ENCODE peak calls at places on chromosome 7, in ten cellular contexts. One of them, this sample, is unnamed.

GRCh38 chr7:127504715-127505114 is 80.7 kb downstream of the GCC1 start:
- DNase-seq in GM03348: peak
- DNase-seq in retina: no peak
- DNase-seq in C1 segment of cervical spinal cord: no peak
- DNase-seq in NCI-H1092: no peak
- DNase-seq in activated naive CD4-positive, alpha-beta T cell treated with anti-CD3 and anti-CD28 coated beads, Interleukin-2, amount 50 U/mL, for 16 hours: peak
- DNase-seq in psoas muscle: no peak
- DNase-seq in progenitor cell of endocrine pancreas: no peak
- DNase-seq in left ventricle myocardium superior: peak
- DNase-seq in OCI-M1: peak
- DNase-seq in this sample: peak

GRCh38 chr7:150855476-150856302 is 3.4 kb downstream of the AOC1 start:
- DNase-seq in GM03348: no peak
- DNase-seq in retina: no peak
- DNase-seq in C1 segment of cervical spinal cord: no peak
- DNase-seq in NCI-H1092: no peak
- DNase-seq in activated naive CD4-positive, alpha-beta T cell treated with anti-CD3 and anti-CD28 coated beads, Interleukin-2, amount 50 U/mL, for 16 hours: no peak
- DNase-seq in psoas muscle: no peak
- DNase-seq in progenitor cell of endocrine pancreas: no peak
- DNase-seq in left ventricle myocardium superior: no peak
- DNase-seq in OCI-M1: no peak
- DNase-seq in this sample: no peak

GRCh38 chr7:108138911-108139310 is 8.8 kb upstream of the LAMB4 start:
- DNase-seq in GM03348: no peak
- DNase-seq in retina: no peak
- DNase-seq in C1 segment of cervical spinal cord: no peak
- DNase-seq in NCI-H1092: no peak
- DNase-seq in activated naive CD4-positive, alpha-beta T cell treated with anti-CD3 and anti-CD28 coated beads, Interleukin-2, amount 50 U/mL, for 16 hours: no peak
- DNase-seq in psoas muscle: no peak
- DNase-seq in progenitor cell of endocrine pancreas: no peak
- DNase-seq in left ventricle myocardium superior: no peak
- DNase-seq in OCI-M1: no peak
- DNase-seq in this sample: no peak

GRCh38 chr7:44269943-44270493 is 55.4 kb downstream of the CAMK2B start:
- DNase-seq in GM03348: no peak
- DNase-seq in retina: no peak
- DNase-seq in C1 segment of cervical spinal cord: no peak
- DNase-seq in NCI-H1092: no peak
- DNase-seq in activated naive CD4-positive, alpha-beta T cell treated with anti-CD3 and anti-CD28 coated beads, Interleukin-2, amount 50 U/mL, for 16 hours: no peak
- DNase-seq in psoas muscle: no peak
- DNase-seq in progenitor cell of endocrine pancreas: no peak
- DNase-seq in left ventricle myocardium superior: no peak
- DNase-seq in OCI-M1: no peak
- DNase-seq in this sample: no peak

GRCh38 chr7:26365077-26365896 is 73.6 kb downstream of the SNX10 start:
- DNase-seq in GM03348: peak
- DNase-seq in retina: peak
- DNase-seq in C1 segment of cervical spinal cord: peak
- DNase-seq in NCI-H1092: peak
- DNase-seq in activated naive CD4-positive, alpha-beta T cell treated with anti-CD3 and anti-CD28 coated beads, Interleukin-2, amount 50 U/mL, for 16 hours: peak
- DNase-seq in psoas muscle: no peak
- DNase-seq in progenitor cell of endocrine pancreas: peak
- DNase-seq in left ventricle myocardium superior: no peak
- DNase-seq in OCI-M1: peak
- DNase-seq in this sample: no peak

GRCh38 chr7:151905322-151905721 is 28.4 kb upstream of the PRKAG2 start:
- DNase-seq in GM03348: no peak
- DNase-seq in retina: no peak
- DNase-seq in C1 segment of cervical spinal cord: no peak
- DNase-seq in NCI-H1092: no peak
- DNase-seq in activated naive CD4-positive, alpha-beta T cell treated with anti-CD3 and anti-CD28 coated beads, Interleukin-2, amount 50 U/mL, for 16 hours: no peak
- DNase-seq in psoas muscle: no peak
- DNase-seq in progenitor cell of endocrine pancreas: no peak
- DNase-seq in left ventricle myocardium superior: no peak
- DNase-seq in OCI-M1: no peak
- DNase-seq in this sample: no peak

GRCh38 chr7:157371296-157371695 is 34.5 kb downstream of the DNAJB6 start:
- DNase-seq in GM03348: no peak
- DNase-seq in retina: no peak
- DNase-seq in C1 segment of cervical spinal cord: no peak
- DNase-seq in NCI-H1092: no peak
- DNase-seq in activated naive CD4-positive, alpha-beta T cell treated with anti-CD3 and anti-CD28 coated beads, Interleukin-2, amount 50 U/mL, for 16 hours: no peak
- DNase-seq in psoas muscle: no peak
- DNase-seq in progenitor cell of endocrine pancreas: no peak
- DNase-seq in left ventricle myocardium superior: no peak
- DNase-seq in OCI-M1: no peak
- DNase-seq in this sample: no peak

GRCh38 chr7:141511370-141512335 is 39.6 kb upstream of the AGK start:
- DNase-seq in GM03348: peak
- DNase-seq in retina: peak
- DNase-seq in C1 segment of cervical spinal cord: no peak
- DNase-seq in NCI-H1092: no peak
- DNase-seq in activated naive CD4-positive, alpha-beta T cell treated with anti-CD3 and anti-CD28 coated beads, Interleukin-2, amount 50 U/mL, for 16 hours: no peak
- DNase-seq in psoas muscle: peak
- DNase-seq in progenitor cell of endocrine pancreas: peak
- DNase-seq in left ventricle myocardium superior: peak
- DNase-seq in OCI-M1: no peak
- DNase-seq in this sample: peak

GRCh38 chr7:135795846-135796570 is 47.4 kb upstream of the FAM180A start:
- DNase-seq in GM03348: peak
- DNase-seq in retina: no peak
- DNase-seq in C1 segment of cervical spinal cord: no peak
- DNase-seq in NCI-H1092: no peak
- DNase-seq in activated naive CD4-positive, alpha-beta T cell treated with anti-CD3 and anti-CD28 coated beads, Interleukin-2, amount 50 U/mL, for 16 hours: no peak
- DNase-seq in psoas muscle: no peak
- DNase-seq in progenitor cell of endocrine pancreas: no peak
- DNase-seq in left ventricle myocardium superior: no peak
- DNase-seq in OCI-M1: no peak
- DNase-seq in this sample: no peak

GRCh38 chr7:137909042-137909441 is 62.3 kb upstream of the DGKI start:
- DNase-seq in GM03348: no peak
- DNase-seq in retina: no peak
- DNase-seq in C1 segment of cervical spinal cord: peak
- DNase-seq in NCI-H1092: no peak
- DNase-seq in activated naive CD4-positive, alpha-beta T cell treated with anti-CD3 and anti-CD28 coated beads, Interleukin-2, amount 50 U/mL, for 16 hours: no peak
- DNase-seq in psoas muscle: no peak
- DNase-seq in progenitor cell of endocrine pancreas: no peak
- DNase-seq in left ventricle myocardium superior: peak
- DNase-seq in OCI-M1: no peak
- DNase-seq in this sample: peak

GRCh38 chr7:158728911-158729645 is 24.5 kb upstream of the NCAPG2 start:
- DNase-seq in GM03348: no peak
- DNase-seq in retina: no peak
- DNase-seq in C1 segment of cervical spinal cord: no peak
- DNase-seq in NCI-H1092: no peak
- DNase-seq in activated naive CD4-positive, alpha-beta T cell treated with anti-CD3 and anti-CD28 coated beads, Interleukin-2, amount 50 U/mL, for 16 hours: no peak
- DNase-seq in psoas muscle: no peak
- DNase-seq in progenitor cell of endocrine pancreas: no peak
- DNase-seq in left ventricle myocardium superior: no peak
- DNase-seq in OCI-M1: no peak
- DNase-seq in this sample: no peak

GRCh38 chr7:38744746-38745145 is 113.6 kb upstream of the AMPH start:
- DNase-seq in GM03348: peak
- DNase-seq in retina: no peak
- DNase-seq in C1 segment of cervical spinal cord: no peak
- DNase-seq in NCI-H1092: no peak
- DNase-seq in activated naive CD4-positive, alpha-beta T cell treated with anti-CD3 and anti-CD28 coated beads, Interleukin-2, amount 50 U/mL, for 16 hours: no peak
- DNase-seq in psoas muscle: no peak
- DNase-seq in progenitor cell of endocrine pancreas: no peak
- DNase-seq in left ventricle myocardium superior: no peak
- DNase-seq in OCI-M1: no peak
- DNase-seq in this sample: no peak

GRCh38 chr7:143381427-143382125 is 431 bp downstream of the ZYX start:
- DNase-seq in GM03348: peak
- DNase-seq in retina: peak
- DNase-seq in C1 segment of cervical spinal cord: peak
- DNase-seq in NCI-H1092: peak
- DNase-seq in activated naive CD4-positive, alpha-beta T cell treated with anti-CD3 and anti-CD28 coated beads, Interleukin-2, amount 50 U/mL, for 16 hours: no peak
- DNase-seq in psoas muscle: peak
- DNase-seq in progenitor cell of endocrine pancreas: no peak
- DNase-seq in left ventricle myocardium superior: peak
- DNase-seq in OCI-M1: peak
- DNase-seq in this sample: peak

GRCh38 chr7:151844080-151844827 is 32.7 kb downstream of the PRKAG2 start:
- DNase-seq in GM03348: peak
- DNase-seq in retina: no peak
- DNase-seq in C1 segment of cervical spinal cord: no peak
- DNase-seq in NCI-H1092: no peak
- DNase-seq in activated naive CD4-positive, alpha-beta T cell treated with anti-CD3 and anti-CD28 coated beads, Interleukin-2, amount 50 U/mL, for 16 hours: no peak
- DNase-seq in psoas muscle: peak
- DNase-seq in progenitor cell of endocrine pancreas: no peak
- DNase-seq in left ventricle myocardium superior: no peak
- DNase-seq in OCI-M1: no peak
- DNase-seq in this sample: peak

GRCh38 chr7:50682573-50682972 is 100.1 kb downstream of the GRB10 start:
- DNase-seq in GM03348: no peak
- DNase-seq in retina: no peak
- DNase-seq in C1 segment of cervical spinal cord: no peak
- DNase-seq in NCI-H1092: no peak
- DNase-seq in activated naive CD4-positive, alpha-beta T cell treated with anti-CD3 and anti-CD28 coated beads, Interleukin-2, amount 50 U/mL, for 16 hours: no peak
- DNase-seq in psoas muscle: no peak
- DNase-seq in progenitor cell of endocrine pancreas: no peak
- DNase-seq in left ventricle myocardium superior: no peak
- DNase-seq in OCI-M1: no peak
- DNase-seq in this sample: no peak

GRCh38 chr7:92595281-92595680 is 5.1 kb upstream of the FAM133B start:
- DNase-seq in GM03348: peak
- DNase-seq in retina: no peak
- DNase-seq in C1 segment of cervical spinal cord: no peak
- DNase-seq in NCI-H1092: no peak
- DNase-seq in activated naive CD4-positive, alpha-beta T cell treated with anti-CD3 and anti-CD28 coated beads, Interleukin-2, amount 50 U/mL, for 16 hours: no peak
- DNase-seq in psoas muscle: no peak
- DNase-seq in progenitor cell of endocrine pancreas: no peak
- DNase-seq in left ventricle myocardium superior: no peak
- DNase-seq in OCI-M1: no peak
- DNase-seq in this sample: no peak

GRCh38 chr7:151133986-151134742 is 33.3 kb downstream of the GBX1 start:
- DNase-seq in GM03348: no peak
- DNase-seq in retina: no peak
- DNase-seq in C1 segment of cervical spinal cord: no peak
- DNase-seq in NCI-H1092: no peak
- DNase-seq in activated naive CD4-positive, alpha-beta T cell treated with anti-CD3 and anti-CD28 coated beads, Interleukin-2, amount 50 U/mL, for 16 hours: no peak
- DNase-seq in psoas muscle: peak
- DNase-seq in progenitor cell of endocrine pancreas: no peak
- DNase-seq in left ventricle myocardium superior: no peak
- DNase-seq in OCI-M1: no peak
- DNase-seq in this sample: peak

GRCh38 chr7:86328801-86329433 is 314.8 kb upstream of the GRM3 start:
- DNase-seq in GM03348: no peak
- DNase-seq in retina: no peak
- DNase-seq in C1 segment of cervical spinal cord: no peak
- DNase-seq in NCI-H1092: no peak
- DNase-seq in activated naive CD4-positive, alpha-beta T cell treated with anti-CD3 and anti-CD28 coated beads, Interleukin-2, amount 50 U/mL, for 16 hours: no peak
- DNase-seq in psoas muscle: no peak
- DNase-seq in progenitor cell of endocrine pancreas: no peak
- DNase-seq in left ventricle myocardium superior: no peak
- DNase-seq in OCI-M1: no peak
- DNase-seq in this sample: no peak

GRCh38 chr7:159051916-159052315 is 92.8 kb downstream of the VIPR2 start:
- DNase-seq in GM03348: no peak
- DNase-seq in retina: no peak
- DNase-seq in C1 segment of cervical spinal cord: no peak
- DNase-seq in NCI-H1092: no peak
- DNase-seq in activated naive CD4-positive, alpha-beta T cell treated with anti-CD3 and anti-CD28 coated beads, Interleukin-2, amount 50 U/mL, for 16 hours: no peak
- DNase-seq in psoas muscle: no peak
- DNase-seq in progenitor cell of endocrine pancreas: no peak
- DNase-seq in left ventricle myocardium superior: no peak
- DNase-seq in OCI-M1: no peak
- DNase-seq in this sample: no peak

GRCh38 chr7:6271694-6272371 is 591 bp downstream of the CYTH3 start:
- DNase-seq in GM03348: no peak
- DNase-seq in retina: peak
- DNase-seq in C1 segment of cervical spinal cord: peak
- DNase-seq in NCI-H1092: no peak
- DNase-seq in activated naive CD4-positive, alpha-beta T cell treated with anti-CD3 and anti-CD28 coated beads, Interleukin-2, amount 50 U/mL, for 16 hours: peak
- DNase-seq in psoas muscle: peak
- DNase-seq in progenitor cell of endocrine pancreas: peak
- DNase-seq in left ventricle myocardium superior: peak
- DNase-seq in OCI-M1: no peak
- DNase-seq in this sample: peak

GRCh38 chr7:50273301-50273700 is 31.2 kb upstream of the IKZF1 start:
- DNase-seq in GM03348: no peak
- DNase-seq in retina: no peak
- DNase-seq in C1 segment of cervical spinal cord: no peak
- DNase-seq in NCI-H1092: no peak
- DNase-seq in activated naive CD4-positive, alpha-beta T cell treated with anti-CD3 and anti-CD28 coated beads, Interleukin-2, amount 50 U/mL, for 16 hours: no peak
- DNase-seq in psoas muscle: no peak
- DNase-seq in progenitor cell of endocrine pancreas: no peak
- DNase-seq in left ventricle myocardium superior: no peak
- DNase-seq in OCI-M1: no peak
- DNase-seq in this sample: no peak

GRCh38 chr7:26440993-26441636 is 149.5 kb downstream of the SNX10 start:
- DNase-seq in GM03348: no peak
- DNase-seq in retina: peak
- DNase-seq in C1 segment of cervical spinal cord: peak
- DNase-seq in NCI-H1092: peak
- DNase-seq in activated naive CD4-positive, alpha-beta T cell treated with anti-CD3 and anti-CD28 coated beads, Interleukin-2, amount 50 U/mL, for 16 hours: no peak
- DNase-seq in psoas muscle: no peak
- DNase-seq in progenitor cell of endocrine pancreas: no peak
- DNase-seq in left ventricle myocardium superior: no peak
- DNase-seq in OCI-M1: no peak
- DNase-seq in this sample: no peak

GRCh38 chr7:10412426-10413019 is 561.1 kb upstream of the PHF14 start:
- DNase-seq in GM03348: peak
- DNase-seq in retina: peak
- DNase-seq in C1 segment of cervical spinal cord: peak
- DNase-seq in NCI-H1092: peak
- DNase-seq in activated naive CD4-positive, alpha-beta T cell treated with anti-CD3 and anti-CD28 coated beads, Interleukin-2, amount 50 U/mL, for 16 hours: no peak
- DNase-seq in psoas muscle: no peak
- DNase-seq in progenitor cell of endocrine pancreas: no peak
- DNase-seq in left ventricle myocardium superior: no peak
- DNase-seq in OCI-M1: peak
- DNase-seq in this sample: no peak

This sample was measured in right cardiac atrium.